ENCODE peak calls at places on chromosomes 13 and 19, in nine cellular contexts. E, X, R, K, D, P, C, M and T are unnamed samples.

GRCh38 chr13:72983085-72983768 is 75.6 kb upstream of the KLF5 start:
- DNase-seq in M (no peak), X (peak; percentile 75), P (peak; percentile 51), R (no peak), D (peak; percentile 58), E (no peak), C (no peak), K (no peak), T (peak; percentile 90)

GRCh38 chr19:3268326-3268725 is 43.9 kb downstream of the CELF5 start:
- DNase-seq in E (no peak), C (no peak), X (no peak), M (no peak), R (peak; percentile 10), D (no peak), K (no peak), P (no peak), T (no peak)

GRCh38 chr13:98232456-98232855 is 55.4 kb upstream of the RNF113B start:
- DNase-seq in D (peak; percentile 52), X (no peak), M (no peak), K (no peak), R (no peak), E (no peak), P (no peak), C (no peak), T (no peak)

GRCh38 chr19:39110263-39110967 is 15.2 kb upstream of the PAK4 start:
- DNase-seq in K (peak; percentile 55), M (peak; percentile 81), P (peak; percentile 50), E (peak; percentile 57), C (peak; percentile 76), D (no peak), R (peak; percentile 19), X (peak; percentile 35), T (peak; percentile 69)

GRCh38 chr19:18287836-18288772 is 6.7 kb upstream of the JUND start:
- DNase-seq in C (no peak), R (no peak), X (no peak), E (no peak), K (no peak), D (peak; percentile 42), P (no peak), M (no peak), T (no peak)

GRCh38 chr19:4320419-4320818 is 16.0 kb downstream of the FSD1 start:
- DNase-seq in E (no peak), M (no peak), D (no peak), K (no peak), P (no peak), C (no peak), R (no peak), X (no peak), T (no peak)

GRCh38 chr13:21231426-21231945 is 55.0 kb downstream of the MRPL57 start:
- DNase-seq in C (no peak), M (no peak), R (no peak), E (no peak), K (no peak), X (no peak), P (no peak), D (no peak), T (peak; percentile 81)

GRCh38 chr13:106205871-106206270 is 329.6 kb downstream of the EFNB2 start:
- DNase-seq in M (no peak), R (no peak), E (no peak), C (no peak), P (no peak), X (no peak), D (no peak), K (no peak), T (no peak)

GRCh38 chr13:23639672-23640275 is 69.6 kb downstream of the TNFRSF19 start:
- DNase-seq in R (no peak), K (no peak), E (no peak), P (no peak), C (no peak), X (no peak), D (no peak), M (no peak), T (no peak)

GRCh38 chr19:30133803-30134202 is 191.8 kb downstream of the URI1 start:
- DNase-seq in X (no peak), C (no peak), R (no peak), K (no peak), P (no peak), E (no peak), D (no peak), M (no peak), T (no peak)

GRCh38 chr19:57410748-57411671 is at the start of gene ZNF17:
- DNase-seq in C (peak; percentile 92), D (peak; percentile 95), R (peak; percentile 70), P (peak; percentile 97), K (peak; percentile 94), E (peak; percentile 92), X (peak; percentile 89), M (peak; percentile 95), T (peak; percentile 95)

GRCh38 chr19:49361438-49362047 is 673 bp downstream of the TEAD2 start:
- DNase-seq in K (no peak), P (peak; percentile 62), E (no peak), M (peak; percentile 40), R (no peak), C (no peak), D (peak; percentile 89), X (peak; percentile 42), T (peak; percentile 21)

GRCh38 chr19:4267901-4268815 is 10.9 kb upstream of the SHD start:
- DNase-seq in K (no peak), E (no peak), M (no peak), D (no peak), P (no peak), R (no peak), C (no peak), X (no peak), T (no peak)

GRCh38 chr13:57824121-57824520 is 192.6 kb downstream of the PCDH17 start:
- DNase-seq in D (no peak), R (no peak), M (no peak), E (no peak), P (no peak), C (no peak), K (no peak), X (no peak), T (no peak)

GRCh38 chr13:71625694-71626093 is 241.3 kb downstream of the DACH1 start:
- DNase-seq in C (no peak), K (no peak), R (no peak), M (no peak), E (no peak), D (peak; percentile 28), P (peak; percentile 40), X (no peak), T (no peak)

GRCh38 chr13:41199526-41199925 is 5.2 kb upstream of the KBTBD7 start:
- DNase-seq in R (no peak), K (no peak), M (peak; percentile 67), E (no peak), P (no peak), C (no peak), X (no peak), D (no peak), T (no peak)

GRCh38 chr13:77507931-77508776 is 27.4 kb upstream of the SCEL start:
- DNase-seq in R (no peak), P (peak; percentile 83), M (no peak), E (no peak), K (no peak), D (peak; percentile 95), C (no peak), X (no peak), T (no peak)